ENCODE peak calls at places on chromosomes 11 and 22, in nine cellular contexts. N, G, M, K, X, Q, P, S and I are unnamed samples.

GRCh38 chr11:42205518-42205917 is 746.1 kb upstream of the LRRC4C start:
- DNase-seq in K (no peak), M (no peak), Q (no peak), S (no peak), N (no peak), P (no peak), G (no peak), X (no peak), I (no peak)

GRCh38 chr22:31603081-31603525 is 58.9 kb downstream of the PISD start:
- DNase-seq in M (no peak), S (no peak), P (peak; percentile 18), X (no peak), K (no peak), Q (no peak), G (no peak), N (no peak), I (peak; percentile 9)

GRCh38 chr11:96333076-96333744 is 9.8 kb downstream of the MAML2 start:
- DNase-seq in S (no peak), G (no peak), M (no peak), N (no peak), P (no peak), K (no peak), X (no peak), Q (peak; percentile 51), I (peak; percentile 56)

GRCh38 chr11:124656759-124657627 is 16.5 kb downstream of the SIAE start:
- DNase-seq in P (no peak), Q (no peak), K (no peak), M (peak; percentile 66), N (no peak), G (no peak), X (no peak), S (peak; percentile 23), I (no peak)

GRCh38 chr11:24086921-24087320 is 409.9 kb upstream of the LUZP2 start:
- DNase-seq in P (no peak), K (no peak), Q (no peak), N (no peak), X (no peak), G (no peak), M (no peak), S (no peak), I (no peak)

GRCh38 chr11:37496196-37496595 is 898.2 kb upstream of the RAG2 start:
- DNase-seq in N (no peak), X (no peak), P (no peak), Q (peak; percentile 6), M (no peak), G (no peak), S (peak; percentile 17), K (no peak), I (no peak)

GRCh38 chr11:119652907-119653659 is 75.9 kb downstream of the NECTIN1 start:
- DNase-seq in X (no peak), N (no peak), G (no peak), P (no peak), K (no peak), S (no peak), Q (no peak), M (no peak), I (no peak)

GRCh38 chr11:17770048-17770652 is 35.6 kb downstream of the KCNC1 start:
- DNase-seq in N (no peak), Q (no peak), X (no peak), P (peak; percentile 63), M (no peak), K (no peak), G (peak; percentile 93), S (no peak), I (no peak)

GRCh38 chr11:5807580-5807979 is 1.1 kb upstream of the OR52N2 start:
- DNase-seq in M (no peak), N (no peak), S (no peak), P (no peak), X (no peak), K (no peak), Q (no peak), G (no peak), I (no peak)

GRCh38 chr11:5803982-5804381 is 4.7 kb upstream of the OR52N2 start:
- DNase-seq in S (no peak), G (no peak), K (no peak), M (no peak), P (no peak), X (no peak), N (no peak), Q (no peak), I (no peak)

GRCh38 chr11:5809122-5809519 is 397 bp downstream of the OR52N2 start:
- DNase-seq in N (no peak), M (peak; percentile 2), Q (peak; percentile 5), P (no peak), K (no peak), S (no peak), X (no peak), G (no peak), I (no peak)

GRCh38 chr11:5809905-5810792 is 1.4 kb downstream of the OR52N2 start:
- DNase-seq in M (no peak), Q (no peak), K (no peak), N (no peak), P (no peak), X (no peak), S (no peak), G (no peak), I (no peak)

DNA sequence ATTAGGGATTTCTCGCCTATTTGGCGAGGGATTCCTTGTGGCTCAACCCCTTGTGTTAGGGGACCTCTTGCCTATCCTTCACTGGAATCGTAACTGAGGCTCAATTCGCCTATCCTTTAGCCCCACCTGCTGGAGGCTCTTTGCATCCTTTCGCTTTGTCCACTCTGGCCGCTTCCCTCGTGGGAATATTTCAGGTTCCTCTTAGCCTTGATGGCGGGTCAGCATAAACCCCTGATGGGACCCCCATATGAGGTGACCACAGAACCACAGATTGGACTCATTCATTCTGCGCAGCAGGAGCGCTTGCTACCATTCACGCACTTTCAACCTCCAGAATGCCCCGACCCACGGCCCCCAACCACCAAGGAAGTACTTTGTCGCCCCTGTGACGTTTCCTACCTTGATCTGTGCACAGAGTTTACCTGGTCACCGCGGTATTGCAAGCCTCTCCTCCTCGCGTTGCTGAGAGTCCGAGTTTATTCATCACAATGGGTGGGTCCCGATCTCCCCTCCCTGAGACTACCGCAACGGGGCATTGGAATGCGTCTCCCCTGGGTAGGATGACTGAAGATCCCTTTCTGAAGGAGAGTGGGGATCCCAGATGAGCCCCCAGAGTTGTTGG is at the start of gene OR52N2:
- DNase-seq in P (peak; percentile 73), S (peak; percentile 77), Q (peak; percentile 82), G (peak; percentile 75), X (no peak), M (peak; percentile 51), K (peak; percentile 28), N (peak; percentile 59), I (peak; percentile 81)
- H3K4me3 ChIP-seq in P (peak within 1 kb of the TSS; percentile 57), S (peak within 1 kb of the TSS; percentile 58), Q (peak within 1 kb of the TSS; percentile 59), G (peak within 1 kb of the TSS; percentile 39), X (peak within 1 kb of the TSS; percentile 71), M (peak within 1 kb of the TSS; percentile 46), K (no peak within 1 kb of the TSS), N (peak within 1 kb of the TSS; percentile 56), I (peak within 1 kb of the TSS; percentile 76)

DNA sequence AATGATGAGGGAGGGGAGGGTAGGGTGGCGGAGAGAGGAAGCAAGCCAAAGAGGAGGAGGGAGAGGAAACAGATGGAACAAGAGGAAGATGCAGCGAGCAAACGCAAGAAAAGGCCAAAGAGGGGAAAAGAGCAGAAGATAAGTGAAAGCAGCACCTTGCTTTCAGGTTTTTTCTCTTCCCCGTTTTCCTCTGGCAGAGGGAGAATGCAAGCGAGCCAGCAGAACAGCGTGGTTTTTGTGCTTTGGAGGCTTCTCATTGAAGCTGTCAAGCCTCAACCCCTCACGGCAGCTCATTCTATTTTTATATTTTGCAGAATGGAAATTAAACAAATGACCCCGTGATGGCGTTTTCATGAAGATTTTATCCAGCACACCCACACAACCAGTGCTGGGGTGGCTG is 67.1 kb upstream of the GRAMD1B start:
- DNase-seq in S (no peak), M (no peak), Q (no peak), K (peak; percentile 8), P (no peak), X (no peak), G (no peak), N (no peak), I (no peak)
- H3K4me3 ChIP-seq in S (no peak overlapping the region), M (no peak overlapping the region), Q (no peak overlapping the region), K (no peak overlapping the region), P (no peak overlapping the region), X (no peak overlapping the region), G (no peak overlapping the region), N (no peak overlapping the region), I (no peak overlapping the region)

GRCh38 chr11:117200813-117201515 is 1.8 kb downstream of the TAGLN start:
- DNase-seq in M (no peak), X (no peak), Q (peak; percentile 46), S (no peak), N (no peak), K (no peak), G (no peak), P (no peak), I (no peak)
- H3K4me3 ChIP-seq in M (peak overlapping the region; percentile 43), X (peak overlapping the region; percentile 75), Q (peak overlapping the region; percentile 75), S (peak overlapping the region; percentile 68), N (peak overlapping the region; percentile 38), K (no peak overlapping the region), G (peak overlapping the region; percentile 33), P (peak overlapping the region; percentile 59), I (peak overlapping the region; percentile 72)

GRCh38 chr11:128906185-128907065 is 15.3 kb downstream of the KCNJ5 start:
- DNase-seq in M (no peak), S (no peak), X (no peak), K (no peak), G (no peak), P (peak; percentile 32), Q (no peak), N (no peak), I (no peak)

GRCh38 chr11:128904303-128904871 is 13.2 kb downstream of the KCNJ5 start:
- DNase-seq in M (no peak), K (no peak), P (peak; percentile 68), X (no peak), Q (no peak), S (no peak), N (no peak), G (no peak), I (no peak)

GRCh38 chr11:128904872-128905344 is 13.8 kb downstream of the KCNJ5 start:
- DNase-seq in G (peak; percentile 55), K (no peak), N (peak; percentile 65), M (peak; percentile 30), Q (no peak), S (peak; percentile 55), X (no peak), P (no peak), I (peak; percentile 40)

GRCh38 chr11:128903248-128904041 is 12.3 kb downstream of the KCNJ5 start:
- DNase-seq in Q (no peak), M (peak; percentile 84), N (peak; percentile 66), X (no peak), S (no peak), K (no peak), P (peak; percentile 77), G (no peak), I (no peak)

DNA sequence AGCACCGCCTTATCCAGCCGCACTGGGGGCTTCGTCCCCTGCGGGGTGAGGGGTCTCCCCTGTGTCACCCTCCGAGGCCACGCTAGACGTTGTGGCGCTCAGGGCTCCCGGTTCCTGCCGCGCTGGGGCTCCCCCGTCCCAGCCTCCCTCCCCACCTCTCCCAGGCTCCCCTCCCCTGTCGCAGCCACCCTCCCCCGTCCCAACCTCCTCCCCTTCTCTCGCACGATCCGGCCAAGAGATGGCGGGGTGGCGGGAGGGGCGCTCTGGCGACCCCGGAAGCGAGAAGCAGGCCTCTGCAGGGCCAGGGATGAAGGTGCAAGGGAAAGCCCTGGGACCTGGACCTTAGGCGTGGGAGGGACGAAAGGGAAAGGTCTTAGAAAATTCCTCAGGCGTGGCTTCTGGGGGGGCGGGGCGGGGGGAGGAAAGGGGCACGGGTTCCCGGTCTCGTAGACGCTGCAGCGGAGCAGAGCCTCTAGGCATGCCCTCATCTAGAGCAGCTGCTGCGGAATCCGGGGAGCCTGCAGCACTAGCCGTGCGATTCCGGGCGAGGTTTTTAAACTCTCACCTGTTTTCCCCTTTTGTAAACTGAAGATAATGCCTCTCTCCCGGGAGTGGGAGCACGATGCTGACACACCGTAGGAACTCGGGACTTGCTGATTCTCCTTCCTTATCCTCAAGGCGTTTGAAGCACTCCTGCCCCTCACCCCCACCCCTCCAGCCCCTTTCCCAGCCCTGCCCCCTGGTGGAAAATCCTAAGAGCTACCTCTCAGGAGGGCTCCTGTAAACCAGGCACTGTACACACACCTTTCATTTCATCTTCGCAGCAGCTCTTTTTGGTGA is 14.4 kb downstream of the KCNJ5 start:
- DNase-seq in N (peak; percentile 73), X (no peak), K (no peak), G (peak; percentile 68), M (peak; percentile 62), S (peak; percentile 60), P (peak; percentile 89), Q (peak; percentile 37), I (no peak)
- H3K4me3 ChIP-seq in N (peak overlapping the region; percentile 65), X (peak overlapping the region; percentile 78), K (peak overlapping the region; percentile 37), G (peak overlapping the region; percentile 52), M (peak overlapping the region; percentile 60), S (peak overlapping the region; percentile 23), P (peak overlapping the region; percentile 28), Q (peak overlapping the region; percentile 55), I (peak overlapping the region; percentile 68)